ENCODE peak calls at places on chromosomes 11 and 22, in six cellular contexts. R is WERI-Rb-1; C is stimulated activated CD4-positive, alpha-beta T cell treated with anti-CD3 and anti-CD28 coated beads, Interleukin-12 subunit alpha, Interleukin-12 subunit beta, amount 100 ng/mL, for 24 hours; E is CD8-positive, alpha-beta T cell; N is mesenchymal stem cell; M is substantia nigra. G is an unnamed sample.

GRCh38 chr22:41963453-41964105 is 5.7 kb upstream of the SEPTIN3 start:
- DNase-seq in R (peak; percentile 56), C (no peak), E (no peak), N (no peak), M (no peak), G (no peak)

GRCh38 chr11:74195828-74196227 is 24.7 kb downstream of the PPME1 start:
- DNase-seq in R (no peak), C (no peak), E (no peak), N (peak; percentile 13), M (no peak), G (no peak)

GRCh38 chr22:40422558-40423245 is 52.3 kb downstream of the SGSM3 start:
- DNase-seq in R (no peak), C (no peak), E (no peak), N (no peak), M (no peak), G (no peak)

GRCh38 chr11:15696069-15696468 is 581.3 kb downstream of the INSC start:
- DNase-seq in R (no peak), C (no peak), E (no peak), N (no peak), M (no peak), G (no peak)

GRCh38 chr11:126547161-126547560 is 191.7 kb downstream of the ST3GAL4 start:
- DNase-seq in R (peak; percentile 42), C (no peak), E (no peak), N (peak; percentile 53), M (no peak), G (no peak)

GRCh38 chr11:2451916-2452694 is 7.3 kb downstream of the KCNQ1 start:
- DNase-seq in R (no peak), C (no peak), E (no peak), N (no peak), M (no peak), G (no peak)

GRCh38 chr22:48649466-48649865 is 1178.2 kb downstream of the BRD1 start:
- DNase-seq in R (no peak), C (no peak), E (no peak), N (no peak), M (no peak), G (no peak)

GRCh38 chr22:37157516-37158289 is 8.0 kb upstream of the IL2RB start:
- DNase-seq in R (no peak), C (no peak), E (no peak), N (no peak), M (no peak), G (no peak)

GRCh38 chr11:47213985-47214564 is 699 bp upstream of the DDB2 start:
- DNase-seq in R (no peak), C (peak; percentile 65), E (peak; percentile 86), N (peak; percentile 83), M (peak; percentile 93), G (peak; percentile 60)

GRCh38 chr11:106961518-106961917 is 56.8 kb downstream of the GUCY1A2 start:
- DNase-seq in R (no peak), C (no peak), E (no peak), N (peak; percentile 80), M (no peak), G (no peak)

GRCh38 chr22:39530692-39531331 is 1.7 kb downstream of the RPS19BP1 start:
- DNase-seq in R (peak; percentile 77), C (no peak), E (no peak), N (peak; percentile 75), M (no peak), G (no peak)

GRCh38 chr11:57530215-57530595 is 349 bp downstream of the TIMM10 start:
- DNase-seq in R (no peak), C (no peak), E (no peak), N (no peak), M (no peak), G (no peak)

GRCh38 chr11:119125849-119126248 is 4.5 kb downstream of the HINFP start:
- DNase-seq in R (no peak), C (no peak), E (no peak), N (no peak), M (no peak), G (no peak)

GRCh38 chr11:67029146-67029545 is 6.2 kb downstream of the SYT12 start:
- DNase-seq in R (no peak), C (no peak), E (no peak), N (no peak), M (no peak), G (no peak)

GRCh38 chr22:25700996-25701815 is 40.8 kb upstream of the MYO18B start:
- DNase-seq in R (peak; percentile 54), C (no peak), E (no peak), N (no peak), M (peak; percentile 23), G (no peak)

GRCh38 chr11:84290647-84291046 is 1004.5 kb upstream of the CCDC90B start:
- DNase-seq in R (no peak), C (no peak), E (no peak), N (peak; percentile 4), M (no peak), G (no peak)

GRCh38 chr11:82889133-82890001 is 10.9 kb downstream of the PRCP start:
- DNase-seq in R (no peak), C (no peak), E (no peak), N (peak; percentile 22), M (no peak), G (no peak)

GRCh38 chr22:37037669-37038068 is 13.9 kb upstream of the KCTD17 start:
- DNase-seq in R (no peak), C (no peak), E (no peak), N (no peak), M (no peak), G (no peak)

GRCh38 chr11:14132312-14132711 is 169.8 kb downstream of the SPON1 start:
- DNase-seq in R (peak; percentile 89), C (no peak), E (no peak), N (no peak), M (no peak), G (no peak)

GRCh38 chr11:17528181-17528691 is 16.0 kb downstream of the USH1C start:
- DNase-seq in R (peak; percentile 84), C (peak; percentile 12), E (peak; percentile 33), N (peak; percentile 38), M (peak; percentile 74), G (peak; percentile 87)

GRCh38 chr22:39534092-39534506 is 1.6 kb upstream of the RPS19BP1 start:
- DNase-seq in R (no peak), C (no peak), E (no peak), N (no peak), M (no peak), G (no peak)

GRCh38 chr22:27105142-27106025 is 448.0 kb downstream of the MIAT start:
- DNase-seq in R (no peak), C (no peak), E (no peak), N (peak; percentile 90), M (no peak), G (no peak)

GRCh38 chr22:46846832-46847355 is 84.4 kb downstream of the TBC1D22A start:
- DNase-seq in R (no peak), C (no peak), E (no peak), N (no peak), M (no peak), G (no peak)

GRCh38 chr11:12727556-12728070 is 53.4 kb downstream of the TEAD1 start:
- DNase-seq in R (no peak), C (no peak), E (no peak), N (no peak), M (no peak), G (no peak)

GRCh38 chr11:46342237-46342636 is 5.0 kb upstream of the DGKZ start:
- DNase-seq in R (no peak), C (no peak), E (peak; percentile 37), N (peak; percentile 42), M (no peak), G (no peak)

GRCh38 chr22:32793604-32794003 is 7.9 kb upstream of the TIMP3 start:
- DNase-seq in R (no peak), C (no peak), E (no peak), N (no peak), M (no peak), G (no peak)

GRCh38 chr22:18066181-18066859 is 11.5 kb upstream of the PEX26 start:
- DNase-seq in R (no peak), C (no peak), E (no peak), N (no peak), M (no peak), G (no peak)